ENCODE peak calls at places on chromosome 7, in five cellular contexts. G is GM12865; M is AG09309; L is CD8-positive, alpha-beta T cell; B is cardiac muscle cell. A is an unnamed sample.

GRCh38 chr7:139450851-139451250 is 32.6 kb downstream of the KLRG2 start:
- DNase-seq in B (no peak), M (no peak), G (no peak), L (no peak), A (no peak)

GRCh38 chr7:4233621-4234497 is 448.2 kb upstream of the FOXK1 start:
- DNase-seq in L (no peak), B (no peak), G (no peak), M (no peak), A (no peak)

GRCh38 chr7:79272066-79272669 is 181.3 kb downstream of the MAGI2 start:
- DNase-seq in G (peak), B (peak), L (no peak), M (no peak), A (no peak)

GRCh38 chr7:141511370-141512335 is 39.6 kb upstream of the AGK start:
- DNase-seq in G (no peak), M (no peak), B (no peak), L (no peak), A (no peak)

GRCh38 chr7:143375298-143376034 is 5.7 kb upstream of the ZYX start:
- DNase-seq in B (peak), M (no peak), G (no peak), L (peak), A (no peak)

GRCh38 chr7:134513169-134513752 is 14.1 kb upstream of the AKR1B10 start:
- DNase-seq in M (no peak), L (peak), B (peak), G (peak), A (peak)

GRCh38 chr7:10300557-10300956 is 673.1 kb upstream of the PHF14 start:
- DNase-seq in G (peak), L (no peak), M (no peak), B (no peak), A (no peak)

GRCh38 chr7:50837965-50838364 is 55.3 kb upstream of the GRB10 start:
- DNase-seq in B (peak), G (no peak), M (peak), L (no peak), A (peak)

GRCh38 chr7:46369933-46370654 is 449.0 kb upstream of the IGFBP3 start:
- DNase-seq in M (peak), L (no peak), B (peak), G (no peak), A (peak)

GRCh38 chr7:4951903-4952636 is 6.9 kb downstream of the MMD2 start:
- DNase-seq in G (peak), B (peak), M (no peak), L (no peak), A (no peak)

GRCh38 chr7:136489808-136490207 is 378.6 kb upstream of the CHRM2 start:
- DNase-seq in M (no peak), L (no peak), G (no peak), B (no peak), A (no peak)

GRCh38 chr7:96178581-96178980 is 143.3 kb downstream of the SLC25A13 start:
- DNase-seq in B (no peak), G (no peak), M (no peak), L (no peak), A (no peak)

GRCh38 chr7:29487424-29487823 is 76.2 kb upstream of the PRR15 start:
- DNase-seq in L (no peak), M (no peak), B (no peak), G (no peak), A (no peak)

GRCh38 chr7:44305564-44306507 is 19.6 kb downstream of the CAMK2B start:
- DNase-seq in G (no peak), M (no peak), L (peak), B (no peak), A (no peak)

GRCh38 chr7:29342761-29343160 is 148.2 kb downstream of the CHN2 start:
- DNase-seq in B (peak), L (no peak), M (no peak), G (no peak), A (peak)

GRCh38 chr7:9981950-9982349 is 991.7 kb upstream of the PHF14 start:
- DNase-seq in B (no peak), G (no peak), L (no peak), M (no peak), A (no peak)

GRCh38 chr7:953547-954327 is 743 bp downstream of the ADAP1 start:
- DNase-seq in G (peak), L (no peak), B (peak), M (no peak), A (no peak)

GRCh38 chr7:132797152-132797551 is 220.9 kb upstream of the PLXNA4 start:
- DNase-seq in B (no peak), M (no peak), L (no peak), G (no peak), A (no peak)

GRCh38 chr7:129924602-129925001 is 28.2 kb downstream of the UBE2H start:
- DNase-seq in M (no peak), B (no peak), G (peak), L (no peak), A (no peak)

DNA sequence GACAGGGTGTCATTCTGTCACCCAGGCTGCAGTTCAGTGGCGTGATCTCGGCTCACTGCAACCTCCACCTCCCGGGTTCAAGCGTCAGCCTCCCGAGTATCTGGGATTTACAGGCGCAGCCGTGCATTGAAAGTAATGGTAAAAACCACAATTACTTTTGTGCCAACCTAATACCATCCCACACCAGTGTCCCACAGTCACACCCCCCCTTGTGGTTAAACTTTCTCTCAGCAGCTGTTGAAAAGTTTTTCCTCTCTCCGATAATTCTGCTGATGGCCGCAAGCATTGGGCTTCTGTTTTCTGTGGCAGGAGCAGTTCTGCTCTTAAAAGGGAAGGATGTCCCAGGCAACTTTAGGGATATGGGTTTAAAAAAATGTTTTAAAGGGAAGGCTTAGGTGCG is 6.6 kb upstream of the LAT2 start:
- DNase-seq in M (peak), L (no peak), G (peak), B (peak), A (peak)
- TF ChIP-seq CTCF in M (peak), L (peak), G (peak), B (peak), A (peak)

GRCh38 chr7:149690688-149691446 is 82.5 kb downstream of the ZNF467 start:
- DNase-seq in G (peak), B (peak), M (peak), L (no peak), A (no peak)
- H3K4me3 ChIP-seq in G (no peak), B (no peak), M (no peak), L (no peak), A (no peak)

GRCh38 chr7:146131701-146132100 is 15.1 kb downstream of the CNTNAP2 start:
- DNase-seq in B (no peak), M (no peak), L (no peak), G (no peak), A (no peak)

GRCh38 chr7:146129296-146129695 is 12.7 kb downstream of the CNTNAP2 start:
- DNase-seq in B (no peak), G (no peak), L (no peak), M (no peak), A (no peak)

GRCh38 chr7:146123715-146124114 is 7.1 kb downstream of the CNTNAP2 start:
- DNase-seq in B (no peak), G (no peak), L (no peak), M (no peak), A (no peak)

GRCh38 chr7:146129997-146130396 is 13.4 kb downstream of the CNTNAP2 start:
- DNase-seq in M (no peak), G (no peak), L (no peak), B (no peak), A (no peak)

GRCh38 chr7:146126767-146127509 is 10.3 kb downstream of the CNTNAP2 start:
- DNase-seq in L (no peak), M (no peak), G (no peak), B (no peak), A (no peak)
- TF ChIP-seq CTCF in L (no peak), M (no peak), G (no peak), B (no peak), A (no peak)

DNA sequence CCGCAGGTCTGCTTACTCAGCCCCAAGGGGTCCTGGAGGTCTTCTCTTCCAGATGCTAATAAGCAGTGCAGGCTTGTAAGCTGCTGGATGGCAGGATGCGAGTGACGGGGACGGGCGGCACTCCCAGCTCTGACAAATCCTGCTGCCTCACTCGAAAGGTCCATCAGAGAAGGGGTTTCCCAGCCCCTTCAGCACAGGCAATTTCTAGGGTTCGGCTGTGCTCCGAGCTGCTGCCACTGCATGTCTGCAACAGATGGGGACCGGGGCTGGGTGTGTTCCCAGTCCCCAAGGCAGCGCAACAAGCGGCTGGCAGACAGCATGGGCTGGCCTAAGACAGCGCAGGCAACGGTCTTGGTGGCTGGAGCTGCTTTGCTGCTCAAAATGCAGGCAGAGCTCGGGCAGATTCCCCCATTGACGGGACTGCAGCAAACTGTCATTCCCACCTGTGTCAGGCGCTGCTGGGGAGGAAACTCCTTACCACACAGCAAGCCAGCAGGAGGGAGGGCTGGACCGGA is 62.5 kb downstream of the PRKAG2 start:
- DNase-seq in L (no peak), B (no peak), M (no peak), G (no peak), A (no peak)
- H3K4me3 ChIP-seq in L (no peak), B (no peak), M (no peak), G (no peak), A (no peak)

GRCh38 chr7:94969434-94970084 is 62.2 kb downstream of the PPP1R9A start:
- DNase-seq in B (no peak), L (no peak), G (no peak), M (no peak), A (no peak)
- TF ChIP-seq CTCF in B (no peak), L (no peak), G (no peak), M (no peak), A (no peak)